ENCODE peak calls at places on chromosomes 2 and 18, in six cellular contexts. H, T, U, Q, S and E are unnamed samples.
A peak's percentile ranks its signal among the peaks of the same experiment; 100 is the strongest.

GRCh38 chr2:191631754-191632153 is 46.2 kb upstream of the NABP1 start:
- DNase-seq in H (no peak), T (no peak), U (no peak), Q (no peak), S (peak; percentile 87), E (peak; percentile 24)

GRCh38 chr2:28944535-28944934 is 36.6 kb upstream of the TOGARAM2 start:
- DNase-seq in H (no peak), T (no peak), U (no peak), Q (no peak), S (no peak), E (no peak)

GRCh38 chr2:130851624-130852382 is 15.1 kb downstream of the ARHGEF4 start:
- DNase-seq in H (no peak), T (no peak), U (no peak), Q (no peak), S (no peak), E (no peak)

GRCh38 chr2:236603361-236604015 is 33.9 kb downstream of the ACKR3 start:
- DNase-seq in H (no peak), T (no peak), U (no peak), Q (no peak), S (no peak), E (no peak)

GRCh38 chr2:229257980-229258379 is 13.1 kb downstream of the PID1 start:
- DNase-seq in H (no peak), T (no peak), U (no peak), Q (no peak), S (no peak), E (no peak)

GRCh38 chr2:8149985-8150547 is 531.8 kb upstream of the ID2 start:
- DNase-seq in H (no peak), T (no peak), U (peak; percentile 19), Q (no peak), S (peak; percentile 61), E (no peak)

GRCh38 chr2:233764264-233764663 is 4.2 kb downstream of the UGT1A1 start:
- DNase-seq in H (no peak), T (no peak), U (peak; percentile 18), Q (no peak), S (peak; percentile 52), E (no peak)

GRCh38 chr18:12532661-12533060 is 124.9 kb downstream of the PRELID3A start:
- DNase-seq in H (no peak), T (no peak), U (no peak), Q (no peak), S (no peak), E (no peak)

GRCh38 chr2:27683390-27684071 is 19.8 kb downstream of the SLC4A1AP start:
- DNase-seq in H (peak; percentile 77), T (peak; percentile 91), U (peak; percentile 73), Q (peak; percentile 93), S (peak; percentile 94), E (peak; percentile 94)

GRCh38 chr2:25955869-25956535 is 26.3 kb downstream of the KIF3C start:
- DNase-seq in H (no peak), T (no peak), U (no peak), Q (no peak), S (no peak), E (peak; percentile 41)

GRCh38 chr2:212892193-212892592 is 259.2 kb downstream of the IKZF2 start:
- DNase-seq in H (no peak), T (no peak), U (no peak), Q (no peak), S (peak; percentile 71), E (peak; percentile 21)

GRCh38 chr2:66235408-66235807 is 199.5 kb upstream of the MEIS1 start:
- DNase-seq in H (no peak), T (no peak), U (no peak), Q (no peak), S (no peak), E (no peak)

GRCh38 chr2:200862532-200863000 is 1.9 kb downstream of the CLK1 start:
- DNase-seq in H (peak; percentile 21), T (peak; percentile 77), U (peak; percentile 20), Q (peak; percentile 64), S (peak; percentile 81), E (peak; percentile 55)

GRCh38 chr2:152519581-152519952 is 184.6 kb downstream of the FMNL2 start:
- DNase-seq in H (no peak), T (no peak), U (no peak), Q (no peak), S (no peak), E (no peak)

GRCh38 chr18:70419526-70419925 is 130.7 kb downstream of the SOCS6 start:
- DNase-seq in H (no peak), T (no peak), U (peak; percentile 35), Q (no peak), S (peak; percentile 41), E (no peak)

GRCh38 chr2:119387381-119388129 is 20.8 kb downstream of the DBI start:
- DNase-seq in H (no peak), T (peak; percentile 31), U (peak; percentile 83), Q (peak; percentile 54), S (peak; percentile 79), E (no peak)

GRCh38 chr2:219104107-219105050 is 43.7 kb upstream of the IHH start:
- DNase-seq in H (no peak), T (peak; percentile 23), U (peak; percentile 48), Q (peak; percentile 52), S (peak; percentile 74), E (peak; percentile 38)

GRCh38 chr2:235314371-235314915 is 179.4 kb upstream of the AGAP1 start:
- DNase-seq in H (no peak), T (no peak), U (no peak), Q (no peak), S (no peak), E (peak; percentile 88)

GRCh38 chr2:15555839-15556238 is 5.3 kb downstream of the NBAS start:
- DNase-seq in H (no peak), T (no peak), U (no peak), Q (no peak), S (no peak), E (no peak)

GRCh38 chr2:108591163-108591562 is 56.9 kb downstream of the LIMS1 start:
- DNase-seq in H (no peak), T (no peak), U (no peak), Q (no peak), S (no peak), E (no peak)

GRCh38 chr18:11909597-11910026 is 1.5 kb upstream of the MPPE1 start:
- DNase-seq in H (no peak), T (no peak), U (peak; percentile 51), Q (peak; percentile 24), S (peak; percentile 42), E (no peak)

GRCh38 chr2:232522014-232522854 is 2.0 kb downstream of the PRSS56 start:
- DNase-seq in H (peak; percentile 77), T (peak; percentile 83), U (peak; percentile 83), Q (peak; percentile 16), S (peak; percentile 67), E (peak; percentile 54)

GRCh38 chr18:30334781-30335180 is 707.8 kb downstream of the DSC3 start:
- DNase-seq in H (no peak), T (no peak), U (no peak), Q (no peak), S (no peak), E (no peak)

GRCh38 chr2:126586321-126586720 is 69.6 kb upstream of the GYPC start:
- DNase-seq in H (peak; percentile 50), T (no peak), U (no peak), Q (no peak), S (no peak), E (no peak)

GRCh38 chr2:101361519-101361918 is 25.8 kb downstream of the CREG2 start:
- DNase-seq in H (no peak), T (peak; percentile 21), U (no peak), Q (peak; percentile 33), S (no peak), E (no peak)

GRCh38 chr2:233912799-233913423 is 4.3 kb upstream of the TRPM8 start:
- DNase-seq in H (no peak), T (peak; percentile 11), U (peak; percentile 42), Q (no peak), S (peak; percentile 52), E (peak; percentile 31)

GRCh38 chr2:226122067-226122466 is 677.6 kb downstream of the IRS1 start:
- DNase-seq in H (no peak), T (no peak), U (no peak), Q (no peak), S (no peak), E (no peak)

GRCh38 chr2:39618736-39619135 is 47.0 kb upstream of the TMEM178A start:
- DNase-seq in H (no peak), T (no peak), U (no peak), Q (no peak), S (no peak), E (no peak)

GRCh38 chr2:241558532-241559488 is at the start of gene BOK:
- DNase-seq in H (peak; percentile 67), T (peak; percentile 25), U (peak; percentile 85), Q (no peak), S (peak; percentile 82), E (no peak)

GRCh38 chr2:96940026-96940601 is 46.3 kb downstream of the FAM178B start:
- DNase-seq in H (no peak), T (no peak), U (no peak), Q (no peak), S (no peak), E (no peak)

GRCh38 chr2:241762933-241763369 is 13.7 kb upstream of the GAL3ST2 start:
- DNase-seq in H (no peak), T (peak; percentile 67), U (no peak), Q (no peak), S (no peak), E (no peak)

GRCh38 chr18:60809937-60810336 is 437.4 kb upstream of the MC4R start:
- DNase-seq in H (no peak), T (no peak), U (no peak), Q (no peak), S (no peak), E (no peak)

GRCh38 chr2:43853141-43854081 is 14.6 kb downstream of the ABCG8 start:
- DNase-seq in H (no peak), T (no peak), U (peak; percentile 1), Q (no peak), S (no peak), E (no peak)

GRCh38 chr18:3867252-3867651 is 417.3 kb downstream of the TGIF1 start:
- DNase-seq in H (no peak), T (no peak), U (no peak), Q (no peak), S (no peak), E (no peak)

GRCh38 chr2:192194065-192194865 is 468 bp downstream of the TMEFF2 start:
- DNase-seq in H (peak; percentile 63), T (peak; percentile 35), U (peak; percentile 24), Q (no peak), S (peak; percentile 69), E (no peak)

GRCh38 chr2:214648520-214648919 is 161.0 kb downstream of the BARD1 start:
- DNase-seq in H (no peak), T (no peak), U (no peak), Q (no peak), S (no peak), E (no peak)